ENCODE peak calls at places on chromosomes 5 and 9, in eight cellular contexts. D is heart left ventricle; H is CD8-positive, alpha-beta memory T cell; A is prostate gland; W is fibroblast of lung; Q is SJCRH30; S is mesendoderm; O is K562. E is an unnamed sample. For H3K4me1, the result is how much of the 10 kb centered on the place peaks cover.

GRCh38 chr9:137064027-137064879 is 6.1 kb downstream of the SAPCD2 start:
- DNase-seq in D (peak), H (peak), A (no peak), W (peak), Q (peak), S (no peak), O (peak), E (no peak)

GRCh38 chr5:170226138-170226435 is 6.7 kb upstream of the C5orf58 start:
- DNase-seq in D (no peak), H (no peak), A (no peak), W (no peak), Q (no peak), S (no peak), O (no peak), E (no peak)

GRCh38 chr9:129320575-129321311 is 142.7 kb upstream of the IER5L start:
- DNase-seq in D (peak), H (peak), A (peak), W (peak), Q (peak), S (peak), O (peak), E (no peak)

GRCh38 chr5:123367739-123368138 is 55.5 kb downstream of the CEP120 start:
- DNase-seq in D (no peak), H (no peak), A (no peak), W (peak), Q (no peak), S (peak), O (no peak), E (no peak)

GRCh38 chr5:142013734-142014495 is 1.1 kb upstream of the GNPDA1 start:
- DNase-seq in D (peak), H (no peak), A (no peak), W (peak), Q (no peak), S (no peak), O (peak), E (no peak)

GRCh38 chr5:143208365-143208641 is 195.2 kb downstream of the NR3C1 start:
- DNase-seq in D (no peak), H (no peak), A (no peak), W (no peak), Q (no peak), S (no peak), O (no peak), E (no peak)

GRCh38 chr9:69976165-69976564 is 67.5 kb upstream of the MAMDC2 start:
- DNase-seq in D (no peak), H (no peak), A (no peak), W (peak), Q (peak), S (peak), O (no peak), E (no peak)

GRCh38 chr5:14685757-14686156 is 21.2 kb downstream of the OTULIN start:
- DNase-seq in D (no peak), H (no peak), A (peak), W (peak), Q (peak), S (peak), O (peak), E (no peak)

GRCh38 chr5:124419531-124419930 is 326.9 kb downstream of the ZNF608 start:
- DNase-seq in D (no peak), H (no peak), A (no peak), W (no peak), Q (no peak), S (no peak), O (no peak), E (no peak)

GRCh38 chr9:9108641-9109040 is 1309.1 kb upstream of the DMAC1 start:
- DNase-seq in D (no peak), H (no peak), A (no peak), W (no peak), Q (no peak), S (peak), O (no peak), E (no peak)

GRCh38 chr9:95005276-95006141 is 279.0 kb downstream of the AOPEP start:
- DNase-seq in D (no peak), H (no peak), A (no peak), W (peak), Q (peak), S (no peak), O (peak), E (no peak)

GRCh38 chr5:132607133-132607532 is 50.4 kb downstream of the RAD50 start:
- DNase-seq in D (no peak), H (no peak), A (no peak), W (no peak), Q (no peak), S (no peak), O (no peak), E (no peak)

GRCh38 chr9:120412425-120412951 is 167.5 kb downstream of the CDK5RAP2 start:
- DNase-seq in D (no peak), H (no peak), A (peak), W (peak), Q (no peak), S (peak), O (no peak), E (no peak)

GRCh38 chr9:121968056-121968455 is 125.1 kb downstream of the TTLL11 start:
- DNase-seq in D (no peak), H (no peak), A (no peak), W (no peak), Q (no peak), S (no peak), O (no peak), E (no peak)

GRCh38 chr5:1103505-1104326 is 8.1 kb downstream of the SLC12A7 start:
- DNase-seq in D (peak), H (no peak), A (peak), W (peak), Q (peak), S (no peak), O (peak), E (no peak)

GRCh38 chr5:1103093-1103492 is 8.8 kb downstream of the SLC12A7 start:
- DNase-seq in D (no peak), H (no peak), A (no peak), W (no peak), Q (peak), S (no peak), O (no peak), E (no peak)

GRCh38 chr5:1100652-1101574 is 10.9 kb downstream of the SLC12A7 start:
- DNase-seq in D (no peak), H (no peak), A (no peak), W (no peak), Q (peak), S (peak), O (no peak), E (no peak)

GRCh38 chr5:1099931-1100651 is 11.8 kb downstream of the SLC12A7 start:
- DNase-seq in D (no peak), H (no peak), A (no peak), W (no peak), Q (no peak), S (peak), O (no peak), E (no peak)

DNA sequence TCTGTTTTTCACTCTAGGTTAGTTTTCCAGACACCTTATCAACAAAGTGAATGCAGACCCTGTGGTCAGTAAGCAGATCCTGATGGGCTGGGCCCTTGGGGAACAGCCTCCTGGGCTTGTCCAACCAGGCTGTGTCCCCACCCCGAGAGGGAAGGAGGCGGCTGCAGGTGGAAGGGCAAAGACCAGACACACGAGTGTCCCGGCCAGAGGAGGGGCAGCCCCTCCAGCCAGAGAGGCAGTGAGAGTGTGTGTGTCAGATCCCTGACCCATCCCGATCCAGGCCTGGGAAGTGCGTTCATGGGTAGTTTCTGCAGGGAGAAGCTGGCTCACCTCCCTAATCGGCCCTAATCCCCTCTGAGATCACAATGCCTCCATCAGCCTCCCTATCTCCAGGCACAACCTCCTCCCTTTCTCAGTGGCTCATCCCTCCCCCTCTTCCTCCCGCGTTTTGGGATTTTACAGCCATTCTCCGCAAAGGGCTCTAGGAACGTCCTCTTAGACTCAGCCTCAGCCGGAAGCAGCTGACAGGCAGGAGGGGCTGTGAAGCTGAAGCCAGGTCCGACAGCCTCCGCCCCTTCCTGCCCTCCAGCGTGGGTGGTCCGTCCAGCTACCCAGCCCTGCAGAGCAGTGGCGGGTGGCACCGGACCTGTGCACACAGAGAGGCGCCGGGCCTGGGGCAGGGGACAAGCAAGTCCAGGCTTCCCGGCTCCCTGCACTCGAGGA is 9.7 kb downstream of the SLC12A7 start:
- DNase-seq in D (no peak), H (no peak), A (no peak), W (no peak), Q (peak), S (peak), O (peak), E (no peak)
- H3K4me1 ChIP-seq in D (half or more), H (half or more), A (under half), W (under half), Q (under half), S (under half), O (under half), E (under half)

DNA sequence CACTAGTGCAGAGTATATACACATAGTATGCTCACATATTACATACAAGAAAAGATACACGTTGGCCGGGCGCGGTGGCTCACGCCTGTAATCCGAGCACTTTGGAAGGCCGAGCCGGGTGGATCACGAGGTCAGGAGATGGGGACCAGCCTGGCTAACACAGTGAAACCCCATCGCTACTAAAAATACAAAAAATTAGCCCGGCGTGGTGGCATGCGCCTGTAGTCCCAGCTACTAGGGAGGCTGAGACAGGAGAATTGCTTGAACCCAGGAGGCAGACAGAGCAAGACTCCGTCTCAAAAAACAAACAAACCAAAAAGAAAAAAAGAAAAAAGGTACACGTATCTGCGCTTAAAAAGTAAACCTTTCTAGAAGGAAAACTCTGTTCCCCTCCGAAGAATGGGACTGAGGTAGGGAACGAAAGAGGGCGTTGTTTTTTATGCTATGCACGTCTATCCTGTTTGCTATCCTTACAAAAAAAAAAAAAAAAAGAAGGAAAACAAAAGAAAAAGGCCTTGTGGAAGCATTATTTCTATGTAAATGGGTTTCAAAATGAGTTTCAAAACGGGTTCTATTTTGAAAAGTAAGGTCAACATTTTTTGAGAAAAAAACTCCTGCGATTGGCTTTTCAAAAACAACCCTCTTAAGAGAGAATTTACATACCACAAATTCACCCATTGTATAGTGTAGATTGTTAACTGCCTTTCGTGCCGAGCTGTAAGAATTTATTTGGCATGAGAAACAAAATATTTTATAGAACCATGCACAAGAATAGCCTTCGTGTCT is 1.2 kb downstream of the AK3 start:
- DNase-seq in D (no peak), H (no peak), A (no peak), W (peak), Q (no peak), S (no peak), O (peak), E (no peak)
- H3K27ac ChIP-seq in D (peak), H (peak), A (peak), W (peak), Q (peak), S (no peak), O (peak), E (no peak)

GRCh38 chr5:150509992-150510391 is 2.1 kb downstream of the NDST1 start:
- DNase-seq in D (no peak), H (no peak), A (peak), W (no peak), Q (no peak), S (no peak), O (no peak), E (no peak)
- H3K4me1 ChIP-seq in D (half or more), H (under half), A (under half), W (under half), Q (half or more), S (under half), O (under half), E (under half)

GRCh38 chr9:93500571-93501298 is 47.4 kb upstream of the FAM120AOS start:
- DNase-seq in D (no peak), H (no peak), A (no peak), W (no peak), Q (no peak), S (no peak), O (no peak), E (no peak)
- H3K27ac ChIP-seq in D (peak), H (peak), A (peak), W (peak), Q (no peak), S (no peak), O (peak), E (no peak)

GRCh38 chr9:89515416-89515815 is 17.5 kb upstream of the SEMA4D start:
- DNase-seq in D (no peak), H (no peak), A (no peak), W (no peak), Q (no peak), S (no peak), O (no peak), E (no peak)
- H3K4me1 ChIP-seq in D (under half), H (under half), A (under half), W (under half), Q (under half), S (under half), O (under half), E (under half)

DNA sequence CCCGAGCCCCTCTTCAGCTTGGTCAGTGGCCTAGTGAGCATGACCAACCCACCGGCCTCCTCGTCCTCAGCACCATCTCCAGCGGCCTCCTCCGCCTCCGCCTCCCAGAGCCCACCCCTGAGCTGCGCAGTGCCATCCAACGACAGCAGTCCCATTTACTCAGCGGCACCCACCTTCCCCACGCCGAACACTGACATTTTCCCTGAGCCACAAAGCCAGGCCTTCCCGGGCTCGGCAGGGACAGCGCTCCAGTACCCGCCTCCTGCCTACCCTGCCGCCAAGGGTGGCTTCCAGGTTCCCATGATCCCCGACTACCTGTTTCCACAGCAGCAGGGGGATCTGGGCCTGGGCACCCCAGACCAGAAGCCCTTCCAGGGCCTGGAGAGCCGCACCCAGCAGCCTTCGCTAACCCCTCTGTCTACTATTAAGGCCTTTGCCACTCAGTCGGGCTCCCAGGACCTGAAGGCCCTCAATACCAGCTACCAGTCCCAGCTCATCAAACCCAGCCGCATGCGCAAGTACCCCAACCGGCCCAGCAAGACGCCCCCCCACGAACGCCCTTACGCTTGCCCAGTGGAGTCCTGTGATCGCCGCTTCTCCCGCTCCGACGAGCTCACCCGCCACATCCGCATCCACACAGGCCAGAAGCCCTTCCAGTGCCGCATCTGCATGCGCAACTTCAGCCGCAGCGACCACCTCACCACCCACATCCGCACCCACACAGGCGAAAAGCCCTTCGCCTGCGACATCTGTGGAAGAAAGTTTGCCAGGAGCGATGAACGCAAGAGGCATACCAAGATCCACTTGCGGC is 1.8 kb downstream of the EGR1 start:
- DNase-seq in D (no peak), H (no peak), A (no peak), W (peak), Q (no peak), S (no peak), O (no peak), E (no peak)
- H3K27ac ChIP-seq in D (peak), H (no peak), A (peak), W (peak), Q (no peak), S (no peak), O (no peak), E (no peak)

DNA sequence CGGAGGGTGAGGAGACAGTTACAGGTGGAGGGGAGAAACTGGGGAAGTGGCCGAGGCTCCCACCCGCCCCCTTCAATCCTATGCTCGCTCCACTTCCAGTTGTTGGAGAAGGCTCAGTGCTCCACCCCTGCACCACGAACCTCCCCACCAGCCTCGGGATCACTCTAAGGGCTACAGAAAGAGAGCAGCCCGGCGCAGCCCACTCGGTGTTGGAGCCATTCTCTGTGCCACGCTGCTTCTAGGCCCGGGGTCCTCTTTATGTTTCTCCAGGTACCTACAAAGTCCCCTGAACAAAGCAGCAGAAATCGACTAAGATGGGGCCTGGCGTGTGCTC is 12.0 kb downstream of the PDGFRB start:
- DNase-seq in D (no peak), H (no peak), A (no peak), W (no peak), Q (no peak), S (no peak), O (no peak), E (no peak)
- H3K4me1 ChIP-seq in D (half or more), H (under half), A (under half), W (half or more), Q (half or more), S (under half), O (under half), E (under half)

GRCh38 chr9:124274738-124275137 is 17.0 kb downstream of the NEK6 start:
- DNase-seq in D (no peak), H (no peak), A (no peak), W (no peak), Q (no peak), S (no peak), O (no peak), E (no peak)
- H3K27ac ChIP-seq in D (no peak), H (no peak), A (peak), W (no peak), Q (no peak), S (no peak), O (no peak), E (no peak)

DNA sequence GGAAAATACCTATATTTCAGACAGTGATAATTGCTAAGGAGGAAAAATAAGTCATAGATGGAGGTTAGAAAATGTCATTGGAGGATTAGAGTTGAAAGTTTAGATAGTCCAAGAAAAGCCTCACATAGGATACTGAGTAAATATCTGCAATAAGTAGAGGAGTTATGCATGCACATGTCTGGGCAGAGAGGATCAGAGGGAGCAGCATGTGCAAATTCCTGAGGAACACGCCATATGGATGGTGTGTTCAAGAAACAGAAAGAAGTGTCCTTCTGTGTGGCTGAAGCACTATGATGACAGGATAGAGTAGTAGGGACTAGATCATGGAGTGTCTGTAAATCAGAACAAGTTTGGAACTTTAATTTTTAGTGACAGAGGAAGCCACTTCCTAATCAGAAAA is 52.2 kb downstream of the SGCD start:
- DNase-seq in D (no peak), H (no peak), A (no peak), W (no peak), Q (no peak), S (no peak), O (no peak), E (no peak)
- H3K4me1 ChIP-seq in D (under half), H (under half), A (under half), W (under half), Q (under half), S (under half), O (under half), E (under half)

E was measured in iPS DF 6.9.